ENCODE peak calls at places on chromosome 4, in four cellular contexts. S is activated T-cell treated with anti-CD3 and anti-CD28 coated beads, Interleukin-2, amount 50 U/mL, for 4 hours; K is NCI-H2081 treated with DMSO at 0.1 percent for 48 hours; C is activated CD4-positive, alpha-beta T cell treated with anti-CD3 and anti-CD28 coated beads for 24 hours. L is an unnamed sample.

GRCh38 chr4:3402409-3403103 is 39.2 kb upstream of the HGFAC start:
- DNase-seq in K (no peak), C (no peak), S (no peak), L (no peak)

GRCh38 chr4:89836031-89836777 is 757 bp downstream of the SNCA start:
- DNase-seq in C (no peak), S (no peak), K (no peak), L (peak)

GRCh38 chr4:25787891-25788331 is 74.9 kb downstream of the SEL1L3 start:
- DNase-seq in K (no peak), S (no peak), C (no peak), L (no peak)

GRCh38 chr4:46329118-46329976 is 60.6 kb downstream of the GABRA2 start:
- DNase-seq in C (no peak), K (peak), S (no peak), L (peak)

GRCh38 chr4:122798101-122798500 is 28.5 kb upstream of the FGF2 start:
- DNase-seq in C (no peak), S (no peak), K (no peak), L (no peak)

GRCh38 chr4:136036744-136037143 is 1495.5 kb downstream of the PCDH18 start:
- DNase-seq in K (no peak), C (no peak), S (no peak), L (no peak)

GRCh38 chr4:175536852-175537453 is 275.1 kb downstream of the GPM6A start:
- DNase-seq in K (peak), C (no peak), S (no peak), L (no peak)

GRCh38 chr4:73899321-73899720 is 30.1 kb downstream of the CXCL1 start:
- DNase-seq in S (no peak), K (no peak), C (no peak), L (no peak)

GRCh38 chr4:48153791-48154550 is 19.9 kb upstream of the TXK start:
- DNase-seq in C (no peak), S (no peak), K (no peak), L (no peak)

L was measured in hypothalamus.